ENCODE peak calls at places on chromosomes 7 and 10, in four cellular contexts. V is psoas muscle; Z is CD8-positive, alpha-beta memory T cell; W is body of pancreas. Y is an unnamed sample. For H3K36me3 and H3K27me3, the result is how much of the 10 kb centered on the place peaks cover.

GRCh38 chr7:126856691-126857291 is 395.9 kb downstream of the GRM8 start:
- DNase-seq in V (no peak), Z (no peak), W (no peak), Y (peak)

GRCh38 chr7:112422842-112423496 is 27.3 kb upstream of the IFRD1 start:
- DNase-seq in V (peak), Z (no peak), W (peak), Y (no peak)

GRCh38 chr7:15317215-15317614 is 244.6 kb downstream of the AGMO start:
- DNase-seq in V (no peak), Z (no peak), W (no peak), Y (no peak)

GRCh38 chr7:130365511-130366441 is 14.5 kb upstream of the CPA1 start:
- DNase-seq in V (peak), Z (no peak), W (peak), Y (peak)

GRCh38 chr7:102319671-102320070 is 33.0 kb downstream of the SH2B2 start:
- DNase-seq in V (no peak), Z (no peak), W (no peak), Y (no peak)

GRCh38 chr10:31678139-31678536 is 250.5 kb downstream of the ARHGAP12 start:
- DNase-seq in V (peak), Z (no peak), W (peak), Y (no peak)

GRCh38 chr10:4813496-4813895 is 12.5 kb upstream of the AKR1E2 start:
- DNase-seq in V (no peak), Z (no peak), W (no peak), Y (no peak)

GRCh38 chr10:118397391-118397790 is 55.3 kb upstream of the FAM204A start:
- DNase-seq in V (no peak), Z (no peak), W (no peak), Y (no peak)

GRCh38 chr10:112790921-112791320 is 159.1 kb upstream of the TCF7L2 start:
- DNase-seq in V (no peak), Z (no peak), W (no peak), Y (no peak)

GRCh38 chr10:57395921-57396320 is 871.8 kb downstream of the IPMK start:
- DNase-seq in V (no peak), Z (no peak), W (no peak), Y (no peak)

GRCh38 chr10:87635498-87636312 is 24.0 kb upstream of the PAPSS2 start:
- DNase-seq in V (no peak), Z (no peak), W (no peak), Y (peak)

GRCh38 chr10:34797155-34797554 is 17.9 kb downstream of the PARD3 start:
- DNase-seq in V (no peak), Z (no peak), W (no peak), Y (no peak)

GRCh38 chr7:29917583-29917982 is 72.0 kb downstream of the SCRN1 start:
- DNase-seq in V (no peak), Z (no peak), W (no peak), Y (no peak)

GRCh38 chr7:130071701-130072622 is 1.6 kb downstream of the KLHDC10 start:
- DNase-seq in V (no peak), Z (peak), W (peak), Y (peak)

GRCh38 chr10:61760943-61761824 is 98.5 kb downstream of the CABCOCO1 start:
- DNase-seq in V (no peak), Z (no peak), W (no peak), Y (no peak)

GRCh38 chr10:34744590-34744989 is 70.5 kb downstream of the PARD3 start:
- DNase-seq in V (no peak), Z (no peak), W (no peak), Y (no peak)

GRCh38 chr7:39130304-39130703 is 152.6 kb downstream of the POU6F2 start:
- DNase-seq in V (no peak), Z (no peak), W (no peak), Y (no peak)

GRCh38 chr7:167976-168791 is 24.2 kb upstream of the FAM20C start:
- DNase-seq in V (no peak), Z (no peak), W (no peak), Y (no peak)

GRCh38 chr7:73740771-73741170 is 2.2 kb upstream of the ABHD11 start:
- DNase-seq in V (no peak), Z (no peak), W (peak), Y (no peak)

GRCh38 chr7:114988755-114989154 is 66.9 kb downstream of the MDFIC start:
- DNase-seq in V (peak), Z (no peak), W (peak), Y (no peak)

GRCh38 chr7:104328970-104329825 is 795 bp downstream of the LHFPL3 start:
- DNase-seq in V (no peak), Z (no peak), W (no peak), Y (peak)

GRCh38 chr7:139679731-139680594 is 97.8 kb downstream of the HIPK2 start:
- DNase-seq in V (no peak), Z (no peak), W (peak), Y (no peak)

GRCh38 chr7:29379551-29379950 is 184.1 kb upstream of the PRR15 start:
- DNase-seq in V (no peak), Z (no peak), W (no peak), Y (no peak)

GRCh38 chr7:109335951-109336350 is 766.3 kb downstream of the DNAJB9 start:
- DNase-seq in V (no peak), Z (no peak), W (no peak), Y (no peak)

GRCh38 chr7:47819054-47819920 is 129.0 kb downstream of the PKD1L1 start:
- DNase-seq in V (peak), Z (no peak), W (peak), Y (no peak)

GRCh38 chr10:48470893-48471805 is 133.7 kb downstream of the ARHGAP22 start:
- DNase-seq in V (no peak), Z (no peak), W (no peak), Y (no peak)

GRCh38 chr7:13991791-13992620 is 2.5 kb upstream of the ETV1 start:
- DNase-seq in V (no peak), Z (no peak), W (no peak), Y (no peak)

GRCh38 chr7:3282457-3282856 is 18.6 kb upstream of the SDK1 start:
- DNase-seq in V (peak), Z (no peak), W (peak), Y (no peak)

GRCh38 chr7:28979791-28980190 is 21.7 kb upstream of the TRIL start:
- DNase-seq in V (peak), Z (no peak), W (no peak), Y (no peak)

GRCh38 chr7:47474937-47475879 is 106.7 kb downstream of the TNS3 start:
- DNase-seq in V (peak), Z (no peak), W (peak), Y (peak)

GRCh38 chr7:127733976-127734375 is 82.0 kb downstream of the SND1 start:
- DNase-seq in V (no peak), Z (no peak), W (no peak), Y (no peak)

GRCh38 chr7:149707448-149707886 is 65.9 kb downstream of the ZNF467 start:
- DNase-seq in V (no peak), Z (no peak), W (no peak), Y (no peak)

GRCh38 chr7:1536768-1537630 is 6.5 kb downstream of the MAFK start:
- DNase-seq in V (peak), Z (no peak), W (peak), Y (no peak)

GRCh38 chr7:121558288-121558687 is 162.2 kb upstream of the FAM3C start:
- DNase-seq in V (no peak), Z (no peak), W (no peak), Y (no peak)

GRCh38 chr7:36747969-36748574 is 23.8 kb upstream of the AOAH start:
- DNase-seq in V (no peak), Z (no peak), W (no peak), Y (no peak)

GRCh38 chr7:50197547-50197946 is 104.5 kb upstream of the ZPBP start:
- DNase-seq in V (no peak), Z (no peak), W (no peak), Y (peak)

GRCh38 chr7:106284516-106285050 is at the start of gene NAMPT:
- DNase-seq in V (peak), Z (peak), W (peak), Y (no peak)

GRCh38 chr7:98467570-98468312 is 66.9 kb upstream of the BAIAP2L1 start:
- DNase-seq in V (no peak), Z (no peak), W (no peak), Y (no peak)

DNA sequence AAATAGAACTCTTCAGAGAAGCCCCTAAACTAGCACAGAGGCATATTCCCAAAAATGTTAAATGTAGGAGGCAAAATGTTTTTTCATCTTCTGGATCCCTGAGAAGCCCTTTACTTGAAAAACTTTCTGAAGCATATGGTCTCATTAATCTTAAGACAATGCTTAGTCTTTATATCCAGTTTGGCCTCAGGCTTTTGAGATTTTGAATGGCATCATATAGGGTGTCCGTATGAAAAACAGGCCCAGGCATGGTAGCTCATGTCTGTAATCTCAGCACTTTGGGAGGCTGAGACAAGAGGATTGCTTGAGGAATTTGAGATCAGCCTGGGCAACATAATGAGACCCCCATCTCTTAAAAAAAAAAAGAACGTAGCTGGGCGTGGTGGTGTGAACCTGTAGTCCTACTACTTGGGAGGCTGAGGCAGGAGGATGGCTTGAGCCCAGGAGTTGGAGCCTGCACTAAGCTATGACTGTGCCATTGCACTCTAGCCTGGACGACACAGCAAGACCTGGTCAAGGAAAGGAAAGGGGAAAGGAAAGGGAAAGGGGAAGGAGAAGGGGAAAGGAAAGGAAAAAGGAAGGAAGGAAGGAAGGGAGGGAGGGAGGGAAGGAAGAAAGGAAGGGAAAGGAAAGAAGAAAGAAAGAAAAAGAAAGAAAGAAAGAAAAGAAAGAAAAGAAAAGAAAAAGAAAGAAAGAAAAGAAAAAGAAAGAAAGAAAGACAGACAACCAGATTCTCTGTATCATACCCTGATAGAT is 119.4 kb downstream of the CDK6 start:
- DNase-seq in V (no peak), Z (no peak), W (no peak), Y (no peak)
- H3K36me3 ChIP-seq in V (under half), Z (under half), W (under half), Y (under half)

GRCh38 chr10:132028706-132029105 is 37.0 kb upstream of the JAKMIP3 start:
- DNase-seq in V (no peak), Z (no peak), W (no peak), Y (no peak)
- H3K27me3 ChIP-seq in V (under half), Z (under half), W (under half), Y (under half)

DNA sequence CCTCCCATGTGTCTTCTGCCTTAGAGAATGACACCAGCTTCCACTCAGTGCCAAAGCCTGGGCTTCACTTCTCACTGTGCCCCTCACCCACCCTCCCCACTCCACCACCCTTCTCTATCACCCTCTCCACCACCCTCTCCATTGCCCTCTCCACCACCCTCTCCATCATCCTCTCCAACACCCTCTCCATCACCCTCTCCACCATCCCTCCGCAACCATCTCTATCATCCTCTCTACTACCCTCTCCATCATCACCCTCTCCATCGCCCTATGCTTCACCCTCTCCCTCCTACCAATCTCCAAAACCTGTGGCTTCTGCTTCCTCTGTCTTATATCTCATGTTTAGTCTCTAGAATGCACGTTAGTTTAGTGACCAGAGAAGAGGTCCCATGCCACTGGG is 91.0 kb upstream of the TMEM72 start:
- DNase-seq in V (no peak), Z (no peak), W (no peak), Y (no peak)
- H3K36me3 ChIP-seq in V (under half), Z (under half), W (under half), Y (under half)

GRCh38 chr10:100713859-100714565 is 31.4 kb upstream of the PAX2 start:
- DNase-seq in V (no peak), Z (no peak), W (no peak), Y (no peak)
- H3K27me3 ChIP-seq in V (under half), Z (under half), W (under half), Y (under half)

DNA sequence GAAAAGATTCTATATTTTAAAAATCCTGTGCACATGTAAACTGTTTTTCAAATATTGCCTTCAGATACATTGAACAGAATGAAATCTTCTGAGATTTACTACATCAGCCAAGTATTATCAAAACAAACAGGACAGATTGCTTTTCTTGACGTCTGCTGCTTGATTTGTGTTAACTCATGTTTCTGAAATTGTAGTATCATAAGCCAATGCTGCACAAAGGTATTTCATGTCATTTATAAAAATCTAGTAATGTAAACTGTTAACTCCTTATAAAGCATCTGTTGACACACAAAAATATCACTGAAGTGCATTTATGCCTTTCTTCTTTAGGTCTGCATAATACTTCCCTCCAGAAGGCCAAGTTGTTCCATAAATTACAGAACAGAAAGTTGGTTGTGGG is 28.3 kb downstream of the CAV1 start:
- DNase-seq in V (no peak), Z (no peak), W (no peak), Y (no peak)
- H3K36me3 ChIP-seq in V (under half), Z (under half), W (under half), Y (under half)

GRCh38 chr7:27110163-27110976 is 7.9 kb upstream of the HOXA2 start:
- DNase-seq in V (peak), Z (no peak), W (no peak), Y (no peak)

GRCh38 chr7:27110977-27111752 is 8.7 kb upstream of the HOXA2 start:
- DNase-seq in V (peak), Z (no peak), W (no peak), Y (no peak)

GRCh38 chr7:27112361-27112760 is 9.9 kb upstream of the HOXA2 start:
- DNase-seq in V (no peak), Z (no peak), W (no peak), Y (no peak)

GRCh38 chr7:27112960-27113949 is 10.8 kb upstream of the HOXA2 start:
- DNase-seq in V (peak), Z (no peak), W (no peak), Y (no peak)

DNA sequence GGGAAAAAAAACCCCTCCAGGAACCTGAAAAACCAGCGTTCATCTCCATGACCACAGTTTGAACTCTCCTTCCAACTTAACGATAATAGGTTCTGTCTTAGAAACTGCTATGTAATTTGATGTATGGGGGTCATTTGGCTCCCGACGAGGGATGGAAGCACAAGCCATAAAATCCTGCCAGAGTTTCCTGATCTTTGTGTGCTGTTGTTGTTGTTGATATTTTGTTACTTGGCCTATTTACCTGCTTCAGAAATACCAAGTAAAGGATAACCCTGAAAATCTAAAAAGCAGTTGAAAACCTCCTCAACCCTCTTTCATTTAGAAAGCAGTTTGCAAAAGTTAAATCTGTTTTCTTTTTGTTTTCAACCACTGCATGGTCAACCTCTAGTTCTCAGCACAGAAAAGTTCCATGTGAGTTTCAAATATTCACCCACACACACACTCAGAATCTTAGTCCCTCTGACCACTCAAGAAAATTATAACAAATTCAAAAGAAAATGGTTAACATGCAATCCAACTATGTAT is 9.3 kb upstream of the HOXA2 start:
- DNase-seq in V (no peak), Z (no peak), W (no peak), Y (no peak)
- H3K27me3 ChIP-seq in V (under half), Z (under half), W (under half), Y (under half)

DNA sequence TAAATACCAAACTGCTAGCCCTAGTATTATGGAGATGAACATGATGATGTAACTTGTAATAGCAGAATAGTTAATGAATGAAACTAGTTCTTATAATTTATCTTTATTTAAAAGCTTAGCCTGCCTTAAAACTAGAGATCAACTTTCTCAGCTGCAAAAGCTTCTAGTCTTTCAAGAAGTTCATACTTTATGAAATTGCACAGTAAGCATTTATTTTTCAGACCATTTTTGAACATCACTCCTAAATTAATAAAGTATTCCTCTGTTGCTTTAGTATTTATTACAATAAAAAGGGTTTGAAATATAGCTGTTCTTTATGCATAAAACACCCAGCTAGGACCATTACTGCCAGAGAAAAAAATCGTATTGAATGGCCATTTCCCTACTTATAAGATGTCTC is 33.2 kb downstream of the SIRT1 start:
- DNase-seq in V (no peak), Z (no peak), W (no peak), Y (no peak)
- H3K36me3 ChIP-seq in V (half or more), Z (under half), W (under half), Y (under half)

GRCh38 chr7:25407932-25408480 is 179.7 kb upstream of the NPVF start:
- DNase-seq in V (no peak), Z (no peak), W (no peak), Y (no peak)

GRCh38 chr7:25407053-25407452 is 178.8 kb upstream of the NPVF start:
- DNase-seq in V (no peak), Z (no peak), W (no peak), Y (no peak)

GRCh38 chr7:25408861-25409260 is 180.6 kb upstream of the NPVF start:
- DNase-seq in V (no peak), Z (no peak), W (no peak), Y (no peak)

GRCh38 chr7:25402528-25402927 is 174.2 kb upstream of the NPVF start:
- DNase-seq in V (no peak), Z (no peak), W (no peak), Y (no peak)

GRCh38 chr7:25405736-25406135 is 177.4 kb upstream of the NPVF start:
- DNase-seq in V (no peak), Z (no peak), W (no peak), Y (no peak)
- H3K27me3 ChIP-seq in V (under half), Z (under half), W (under half), Y (under half)

GRCh38 chr10:125964558-125964957 is 68.2 kb downstream of the FANK1 start:
- DNase-seq in V (no peak), Z (no peak), W (no peak), Y (no peak)

GRCh38 chr10:125961743-125962142 is 65.4 kb downstream of the FANK1 start:
- DNase-seq in V (no peak), Z (no peak), W (no peak), Y (no peak)

GRCh38 chr10:125962200-125962599 is 65.8 kb downstream of the FANK1 start:
- DNase-seq in V (no peak), Z (no peak), W (no peak), Y (no peak)

GRCh38 chr10:125967533-125967932 is 71.2 kb downstream of the FANK1 start:
- DNase-seq in V (no peak), Z (no peak), W (no peak), Y (no peak)
- H3K36me3 ChIP-seq in V (under half), Z (under half), W (under half), Y (under half)

DNA sequence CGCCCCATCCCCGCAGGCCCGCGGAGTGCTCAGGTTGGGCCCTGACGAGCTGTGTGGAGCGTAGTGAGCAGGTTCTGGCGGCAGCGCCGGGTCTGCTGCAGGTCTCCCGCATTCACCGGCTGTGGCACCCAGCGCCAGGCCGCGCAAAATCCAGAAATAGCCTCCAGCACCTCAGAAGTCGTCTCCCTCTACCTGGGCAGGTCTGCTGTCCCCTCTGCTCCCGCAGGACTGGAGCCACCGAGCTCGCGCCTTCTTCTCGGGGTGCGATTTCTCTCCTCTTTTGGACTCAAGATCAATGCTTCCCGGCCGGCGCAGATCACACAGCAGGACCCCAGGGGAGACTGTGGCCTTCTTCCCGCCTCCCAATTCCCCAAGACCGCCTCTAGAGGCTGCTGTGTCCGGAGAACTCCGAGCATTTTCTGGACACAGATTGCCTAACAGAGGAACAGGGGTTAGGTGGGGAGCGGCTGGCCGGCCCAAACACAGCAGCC is 8.4 kb downstream of the TLX1 start:
- DNase-seq in V (no peak), Z (no peak), W (peak), Y (no peak)
- H3K27me3 ChIP-seq in V (under half), Z (half or more), W (half or more), Y (under half)

Y was measured in GM06990.